ENCODE peak calls at places on chromosomes 6 and 20, in seven cellular contexts. G is NCI-H1105 treated with DMSO at 0.1 percent for 48 hours; I is trophoblast cell; F is T-cell; X is activated T-cell treated with anti-CD3 and anti-CD28 coated beads, Interleukin-2, amount 50 U/mL, for 72 hours; W is amygdala; T is EH. V is an unnamed sample.

GRCh38 chr6:32432050-32432450 is 7.6 kb upstream of the HLA-DRA start:
- DNase-seq in X (no peak), F (no peak), T (peak; percentile 29), I (no peak), W (no peak), G (peak; percentile 26), V (no peak)

GRCh38 chr6:156686429-156686939 is 90.7 kb upstream of the ARID1B start:
- DNase-seq in T (peak; percentile 60), W (peak; percentile 56), F (no peak), I (peak; percentile 23), X (peak; percentile 42), G (peak; percentile 94), V (no peak)

GRCh38 chr6:125301435-125302391 is at the start of gene HDDC2:
- DNase-seq in F (no peak), G (peak; percentile 62), X (peak; percentile 61), I (peak; percentile 67), T (peak; percentile 83), W (no peak), V (peak; percentile 9)

GRCh38 chr6:21214738-21215448 is 378.7 kb upstream of the SOX4 start:
- DNase-seq in F (no peak), G (no peak), T (no peak), X (no peak), I (no peak), W (no peak), V (no peak)

GRCh38 chr20:57654363-57654997 is 34.3 kb upstream of the ZBP1 start:
- DNase-seq in G (peak; percentile 62), I (peak; percentile 47), W (no peak), F (peak; percentile 50), T (peak; percentile 60), X (peak; percentile 49), V (peak; percentile 26)

GRCh38 chr6:142784344-142784743 is 160.6 kb downstream of the HIVEP2 start:
- DNase-seq in X (peak; percentile 9), W (peak; percentile 31), I (no peak), T (no peak), F (no peak), G (no peak), V (no peak)

GRCh38 chr6:170441316-170441715 is 111.8 kb downstream of the PSMB1 start:
- DNase-seq in G (no peak), F (no peak), I (no peak), X (no peak), T (peak; percentile 78), W (no peak), V (no peak)

GRCh38 chr20:60453388-60453787 is 495.2 kb downstream of the CDH26 start:
- DNase-seq in T (no peak), W (no peak), X (no peak), F (no peak), I (no peak), G (no peak), V (no peak)

GRCh38 chr6:22019877-22020276 is 277.0 kb downstream of the PRL start:
- DNase-seq in X (no peak), T (no peak), G (no peak), W (no peak), F (no peak), I (no peak), V (no peak)

GRCh38 chr6:140824595-140824994 is 1308.1 kb upstream of the GJE1 start:
- DNase-seq in X (no peak), G (no peak), T (peak; percentile 21), F (no peak), W (no peak), I (no peak), V (no peak)

GRCh38 chr6:125151715-125152114 is 1.9 kb upstream of the TPD52L1 start:
- DNase-seq in T (no peak), G (no peak), X (no peak), F (no peak), W (no peak), I (no peak), V (no peak)

GRCh38 chr6:13813011-13813410 is 1.3 kb downstream of the MCUR1 start:
- DNase-seq in I (no peak), T (no peak), F (no peak), W (no peak), X (no peak), G (no peak), V (no peak)

GRCh38 chr6:816510-817084 is 123.7 kb upstream of the EXOC2 start:
- DNase-seq in G (no peak), X (peak; percentile 64), I (no peak), T (no peak), F (no peak), W (no peak), V (no peak)

GRCh38 chr6:28081486-28081751 is 1.1 kb downstream of the ZNF165 start:
- DNase-seq in T (peak; percentile 1), X (peak; percentile 6), G (no peak), F (peak; percentile 28), W (no peak), I (no peak), V (peak; percentile 29)

GRCh38 chr6:80872951-80873308 is 766.5 kb downstream of the BCKDHB start:
- DNase-seq in T (no peak), G (no peak), I (no peak), F (no peak), X (no peak), W (no peak), V (no peak)

GRCh38 chr6:66638099-66638498 is 931.1 kb upstream of the EYS start:
- DNase-seq in G (no peak), I (no peak), T (no peak), X (no peak), F (no peak), W (no peak), V (no peak)

GRCh38 chr6:86331265-86331840 is 606.0 kb upstream of the HTR1E start:
- DNase-seq in W (no peak), F (no peak), T (no peak), X (no peak), G (peak; percentile 60), I (no peak), V (no peak)

GRCh38 chr6:431986-432385 is 40.4 kb downstream of the IRF4 start:
- DNase-seq in W (no peak), I (no peak), G (no peak), T (no peak), X (peak; percentile 89), F (no peak), V (no peak)

GRCh38 chr6:56689663-56690062 is 47.0 kb upstream of the DST start:
- DNase-seq in F (no peak), W (no peak), X (no peak), G (no peak), I (no peak), T (no peak), V (no peak)

GRCh38 chr20:32920530-32921298 is 62.0 kb downstream of the EFCAB8 start:
- DNase-seq in X (no peak), I (no peak), T (no peak), G (no peak), F (no peak), W (no peak), V (no peak)

GRCh38 chr6:32700391-32701040 is 34.1 kb upstream of the HLA-DQB1 start:
- DNase-seq in F (peak; percentile 1), X (peak; percentile 9), T (peak; percentile 64), W (no peak), I (peak; percentile 22), G (peak; percentile 59), V (no peak)

GRCh38 chr20:62370115-62370806 is 3.1 kb upstream of the LAMA5 start:
- DNase-seq in G (no peak), W (no peak), X (peak; percentile 69), F (no peak), I (peak; percentile 16), T (peak; percentile 94), V (no peak)

GRCh38 chr6:165456327-165456726 is 146.9 kb upstream of the C6orf118 start:
- DNase-seq in F (no peak), I (no peak), G (no peak), W (no peak), T (no peak), X (no peak), V (no peak)

GRCh38 chr20:31901615-31902014 is 31.2 kb downstream of the TTLL9 start:
- DNase-seq in F (no peak), G (no peak), X (no peak), T (no peak), W (no peak), I (no peak), V (no peak)

GRCh38 chr6:161261797-161262196 is 12.1 kb downstream of the AGPAT4 start:
- DNase-seq in I (no peak), T (no peak), W (no peak), G (no peak), X (no peak), F (no peak), V (no peak)

GRCh38 chr6:149169761-149170359 is 147.7 kb upstream of the TAB2 start:
- DNase-seq in I (no peak), F (no peak), G (no peak), X (no peak), T (peak; percentile 13), W (no peak), V (no peak)

GRCh38 chr6:21220271-21220987 is 373.1 kb upstream of the SOX4 start:
- DNase-seq in W (no peak), X (no peak), G (no peak), I (peak; percentile 89), F (no peak), T (no peak), V (no peak)

GRCh38 chr6:125203395-125203794 is 49.8 kb downstream of the TPD52L1 start:
- DNase-seq in T (peak; percentile 60), F (no peak), I (no peak), X (no peak), G (no peak), W (no peak), V (no peak)

GRCh38 chr6:124927806-124928205 is 34.4 kb upstream of the RNF217 start:
- DNase-seq in F (no peak), G (no peak), I (no peak), W (no peak), T (peak; percentile 34), X (no peak), V (no peak)

GRCh38 chr20:53291548-53291947 is 302.1 kb downstream of the ZNF217 start:
- DNase-seq in F (no peak), I (peak; percentile 6), G (no peak), W (no peak), X (no peak), T (no peak), V (no peak)

GRCh38 chr20:19660808-19661378 is 97.2 kb upstream of the RIN2 start:
- DNase-seq in F (no peak), T (no peak), G (no peak), I (no peak), W (no peak), X (no peak), V (no peak)

GRCh38 chr6:165640767-165641166 is 22.3 kb downstream of the PDE10A start:
- DNase-seq in F (no peak), X (no peak), T (no peak), W (no peak), G (no peak), I (no peak), V (no peak)

GRCh38 chr6:108609276-108609769 is 48.6 kb downstream of the FOXO3 start:
- DNase-seq in F (no peak), T (peak; percentile 73), I (no peak), X (no peak), G (no peak), W (no peak), V (no peak)